ENCODE peak calls at places on chromosomes 3 and 15, in four cellular contexts. K is stimulated activated CD4-positive, alpha-beta T cell treated with anti-CD3 and anti-CD28 coated beads, Interleukin-1b, Interleukin-23, amount 100 ng/mL, for 24 hours; M is T-helper 1 cell; E is COR-L47. C is an unnamed sample.

GRCh38 chr3:131835906-131836305 is 198.9 kb downstream of the CPNE4 start:
- DNase-seq in E (no peak), K (no peak), M (no peak), C (no peak)

GRCh38 chr3:12932754-12933153 is 91.4 kb upstream of the RPL32 start:
- DNase-seq in K (no peak), M (no peak), E (no peak), C (no peak)

GRCh38 chr3:108757404-108757982 is at the start of gene RETNLB:
- DNase-seq in E (peak), M (no peak), K (no peak), C (no peak)

GRCh38 chr15:58864602-58865419 is 68.7 kb downstream of the SLTM start:
- DNase-seq in E (no peak), K (no peak), M (no peak), C (no peak)

GRCh38 chr3:161700998-161701397 is 204.4 kb downstream of the OTOL1 start:
- DNase-seq in E (peak), K (no peak), M (no peak), C (no peak)

GRCh38 chr3:8319935-8320634 is 181.5 kb upstream of the LMCD1 start:
- DNase-seq in K (no peak), M (no peak), E (no peak), C (no peak)

GRCh38 chr3:24323272-24323671 is 171.4 kb downstream of the THRB start:
- DNase-seq in E (no peak), K (no peak), M (no peak), C (no peak)

GRCh38 chr15:85759391-85759790 is 35.3 kb downstream of the KLHL25 start:
- DNase-seq in K (no peak), E (no peak), M (no peak), C (no peak)

GRCh38 chr3:73255609-73256029 is 194.2 kb downstream of the EBLN2 start:
- DNase-seq in M (no peak), E (peak), K (no peak), C (no peak)

GRCh38 chr3:7547826-7548225 is 686.9 kb downstream of the GRM7 start:
- DNase-seq in K (no peak), M (no peak), E (no peak), C (no peak)

GRCh38 chr3:147269907-147270306 is 136.4 kb downstream of the ZIC4 start:
- DNase-seq in M (no peak), K (no peak), E (no peak), C (no peak)

GRCh38 chr3:111787556-111788463 is 71.3 kb upstream of the PHLDB2 start:
- DNase-seq in E (no peak), K (no peak), M (no peak), C (no peak)

GRCh38 chr3:56921573-56922571 is 120.1 kb upstream of the ARHGEF3 start:
- DNase-seq in E (no peak), M (no peak), K (no peak), C (no peak)

GRCh38 chr15:90603893-90604292 is 74.2 kb downstream of the CRTC3 start:
- DNase-seq in K (no peak), E (no peak), M (peak), C (peak)

GRCh38 chr3:159845737-159846136 is 142.9 kb upstream of the IL12A start:
- DNase-seq in E (no peak), K (no peak), M (no peak), C (no peak)